ENCODE peak calls at places on chromosomes 13 and 19, in seven cellular contexts. R is NCI-H748 treated with DMSO at 0.1 percent for 48 hours, P is RKO, I is uterus, W is dermis microvascular lymphatic vessel endothelial cell, G is RCC 7860, T is left colon. N is an unnamed sample.

GRCh38 chr19:44653343-44653742 is 9.6 kb downstream of the PVR start:
- DNase-seq in R (no peak), P (no peak), I (no peak), W (no peak), G (no peak), T (no peak), N (no peak)

GRCh38 chr19:1269478-1270167 is 491 bp downstream of the CIRBP start:
- DNase-seq in R (no peak), P (peak; percentile 92), I (peak; percentile 85), W (no peak), G (peak; percentile 82), T (peak; percentile 89), N (no peak)

GRCh38 chr19:55253842-55254624 is 4.8 kb downstream of the PPP6R1 start:
- DNase-seq in R (peak; percentile 53), P (no peak), I (no peak), W (no peak), G (no peak), T (peak; percentile 54), N (no peak)

GRCh38 chr19:20321139-20321656 is 154.2 kb downstream of the ZNF486 start:
- DNase-seq in R (no peak), P (no peak), I (no peak), W (no peak), G (no peak), T (no peak), N (no peak)

GRCh38 chr13:77310579-77311279 is 16.2 kb downstream of the MYCBP2 start:
- DNase-seq in R (no peak), P (no peak), I (no peak), W (peak; percentile 68), G (no peak), T (no peak), N (no peak)

GRCh38 chr19:1373534-1374249 is 10.0 kb upstream of the NDUFS7 start:
- DNase-seq in R (no peak), P (no peak), I (no peak), W (no peak), G (no peak), T (peak; percentile 43), N (no peak)

GRCh38 chr13:25232937-25233515 is 54.3 kb downstream of the MTMR6 start:
- DNase-seq in R (peak; percentile 87), P (peak; percentile 69), I (no peak), W (peak; percentile 38), G (peak; percentile 20), T (no peak), N (no peak)

GRCh38 chr19:47377801-47378200 is 28.7 kb downstream of the DHX34 start:
- DNase-seq in R (no peak), P (no peak), I (no peak), W (no peak), G (no peak), T (no peak), N (no peak)

GRCh38 chr19:4373601-4374441 is 26.5 kb downstream of the SH3GL1 start:
- DNase-seq in R (no peak), P (no peak), I (no peak), W (no peak), G (peak; percentile 57), T (no peak), N (no peak)

GRCh38 chr19:49560358-49560900 is 19.9 kb downstream of the NOSIP start:
- DNase-seq in R (no peak), P (no peak), I (no peak), W (no peak), G (no peak), T (peak; percentile 59), N (no peak)

GRCh38 chr19:49570138-49570856 is 10.1 kb downstream of the NOSIP start:
- DNase-seq in R (peak; percentile 89), P (peak; percentile 89), I (peak; percentile 75), W (peak; percentile 84), G (peak; percentile 68), T (peak; percentile 72), N (peak; percentile 87)

GRCh38 chr19:54573330-54573872 is at the start of gene LILRA2:
- DNase-seq in R (no peak), P (no peak), I (no peak), W (no peak), G (no peak), T (no peak), N (no peak)

GRCh38 chr13:114144606-114145244 is 12.3 kb upstream of the RASA3 start:
- DNase-seq in R (no peak), P (no peak), I (no peak), W (no peak), G (no peak), T (no peak), N (no peak)

GRCh38 chr19:39156230-39156890 is 30.8 kb downstream of the PAK4 start:
- DNase-seq in R (no peak), P (no peak), I (no peak), W (no peak), G (no peak), T (no peak), N (no peak)

GRCh38 chr13:35994131-35994966 is 136.8 kb downstream of the DCLK1 start:
- DNase-seq in R (no peak), P (no peak), I (peak; percentile 54), W (no peak), G (peak; percentile 89), T (no peak), N (no peak)

GRCh38 chr19:19740755-19741154 is 7.8 kb upstream of the ZNF14 start:
- DNase-seq in R (no peak), P (no peak), I (no peak), W (no peak), G (no peak), T (no peak), N (no peak)

GRCh38 chr13:94415484-94415883 is 64.0 kb downstream of the DCT start:
- DNase-seq in R (peak; percentile 98), P (no peak), I (no peak), W (no peak), G (no peak), T (no peak), N (no peak)

GRCh38 chr19:17484520-17485180 is 14.3 kb downstream of the SLC27A1 start:
- DNase-seq in R (no peak), P (no peak), I (no peak), W (no peak), G (no peak), T (no peak), N (no peak)

GRCh38 chr13:79692846-79693245 is 211.9 kb downstream of the NDFIP2 start:
- DNase-seq in R (no peak), P (no peak), I (no peak), W (no peak), G (no peak), T (no peak), N (no peak)

GRCh38 chr13:98741741-98742435 is 10.6 kb downstream of the SLC15A1 start:
- DNase-seq in R (no peak), P (no peak), I (no peak), W (no peak), G (no peak), T (no peak), N (no peak)

GRCh38 chr13:20590568-20590967 is 23.6 kb downstream of the IFT88 start:
- DNase-seq in R (no peak), P (no peak), I (no peak), W (no peak), G (no peak), T (no peak), N (no peak)

GRCh38 chr13:27054760-27055159 is 116.9 kb downstream of the USP12 start:
- DNase-seq in R (no peak), P (no peak), I (no peak), W (no peak), G (no peak), T (no peak), N (no peak)

GRCh38 chr13:29497137-29497654 is 98.3 kb downstream of the SLC7A1 start:
- DNase-seq in R (no peak), P (no peak), I (no peak), W (no peak), G (no peak), T (no peak), N (no peak)

GRCh38 chr13:31051999-31052398 is 109.7 kb downstream of the HSPH1 start:
- DNase-seq in R (no peak), P (peak; percentile 25), I (no peak), W (no peak), G (no peak), T (no peak), N (no peak)

GRCh38 chr19:11269408-11269807 is 7.1 kb upstream of the DOCK6 start:
- DNase-seq in R (no peak), P (no peak), I (no peak), W (peak; percentile 95), G (no peak), T (no peak), N (peak; percentile 75)

GRCh38 chr19:38693380-38694223 is 46.2 kb downstream of the ACTN4 start:
- DNase-seq in R (no peak), P (no peak), I (no peak), W (no peak), G (peak; percentile 97), T (no peak), N (no peak)

GRCh38 chr13:44437356-44438233 is 64.0 kb downstream of the SERP2 start:
- DNase-seq in R (peak; percentile 76), P (peak; percentile 80), I (no peak), W (peak; percentile 43), G (peak; percentile 40), T (no peak), N (peak; percentile 52)

GRCh38 chr13:51276684-51277083 is 54.5 kb downstream of the FAM124A start:
- DNase-seq in R (no peak), P (no peak), I (no peak), W (peak; percentile 55), G (no peak), T (peak; percentile 46), N (peak; percentile 20)

GRCh38 chr19:38869836-38870607 is 8.1 kb downstream of the RINL start:
- DNase-seq in R (no peak), P (no peak), I (peak; percentile 82), W (no peak), G (peak; percentile 8), T (peak; percentile 92), N (no peak)

GRCh38 chr19:9914315-9915207 is 21.8 kb downstream of the OLFM2 start:
- DNase-seq in R (peak; percentile 14), P (peak; percentile 86), I (peak; percentile 31), W (peak; percentile 12), G (peak; percentile 62), T (peak; percentile 76), N (no peak)

GRCh38 chr19:12867120-12868099 is 13.8 kb downstream of the DNASE2 start:
- DNase-seq in R (no peak), P (no peak), I (no peak), W (peak; percentile 25), G (no peak), T (peak; percentile 81), N (no peak)

GRCh38 chr13:27839809-27840467 is 47.7 kb downstream of the GSX1 start:
- DNase-seq in R (no peak), P (peak; percentile 73), I (no peak), W (no peak), G (peak; percentile 20), T (no peak), N (no peak)

GRCh38 chr13:39321578-39321977 is 281.4 kb downstream of the LHFPL6 start:
- DNase-seq in R (no peak), P (no peak), I (no peak), W (no peak), G (no peak), T (no peak), N (no peak)

GRCh38 chr13:51237887-51238286 is 15.7 kb downstream of the FAM124A start:
- DNase-seq in R (no peak), P (no peak), I (no peak), W (no peak), G (no peak), T (no peak), N (no peak)

GRCh38 chr13:50200562-50200961 is 185.3 kb downstream of the KCNRG start:
- DNase-seq in R (no peak), P (no peak), I (no peak), W (no peak), G (no peak), T (no peak), N (no peak)

GRCh38 chr19:7471696-7472620 is 16.9 kb downstream of the PEX11G start:
- DNase-seq in R (no peak), P (no peak), I (no peak), W (no peak), G (no peak), T (no peak), N (no peak)

GRCh38 chr13:86464193-86464592 is 665.0 kb upstream of the SLITRK6 start:
- DNase-seq in R (no peak), P (peak; percentile 42), I (no peak), W (no peak), G (no peak), T (no peak), N (no peak)

GRCh38 chr13:36834299-36834698 is 15.3 kb downstream of the RFXAP start:
- DNase-seq in R (no peak), P (peak; percentile 74), I (no peak), W (no peak), G (no peak), T (no peak), N (no peak)